ENCODE peak calls at places on chromosomes 7 and 10, in four cellular contexts. One of them, this sample, is unnamed.

GRCh38 chr7:21572914-21573313 is 30.1 kb downstream of the DNAH11 start:
- DNase-seq in GM23338: no peak
- DNase-seq in adipocyte: no peak
- DNase-seq in HT-29: no peak
- DNase-seq in this sample: no peak

GRCh38 chr7:91503934-91504575 is 239.8 kb downstream of the FZD1 start:
- DNase-seq in GM23338: no peak
- DNase-seq in adipocyte: no peak
- DNase-seq in HT-29: no peak
- DNase-seq in this sample: no peak

GRCh38 chr10:24920907-24921881 is 31.2 kb downstream of the PRTFDC1 start:
- DNase-seq in GM23338: peak; percentile 25
- DNase-seq in adipocyte: peak; percentile 91
- DNase-seq in HT-29: no peak
- DNase-seq in this sample: peak; percentile 44

GRCh38 chr10:127013251-127013656 is 108.0 kb downstream of the DOCK1 start:
- DNase-seq in GM23338: no peak
- DNase-seq in adipocyte: no peak
- DNase-seq in HT-29: peak; percentile 16
- DNase-seq in this sample: no peak

GRCh38 chr10:16835223-16835622 is 18.0 kb upstream of the RSU1 start:
- DNase-seq in GM23338: no peak
- DNase-seq in adipocyte: no peak
- DNase-seq in HT-29: no peak
- DNase-seq in this sample: no peak

GRCh38 chr7:2870471-2870941 is 26.4 kb upstream of the GNA12 start:
- DNase-seq in GM23338: peak; percentile 59
- DNase-seq in adipocyte: no peak
- DNase-seq in HT-29: peak; percentile 79
- DNase-seq in this sample: no peak

GRCh38 chr7:111486472-111487142 is 75.7 kb downstream of the IMMP2L start:
- DNase-seq in GM23338: peak; percentile 62
- DNase-seq in adipocyte: peak; percentile 88
- DNase-seq in HT-29: peak; percentile 80
- DNase-seq in this sample: no peak

GRCh38 chr7:38506756-38507155 is 124.4 kb downstream of the AMPH start:
- DNase-seq in GM23338: no peak
- DNase-seq in adipocyte: peak; percentile 70
- DNase-seq in HT-29: no peak
- DNase-seq in this sample: no peak

GRCh38 chr7:24722386-24723177 is 34.7 kb downstream of the GSDME start:
- DNase-seq in GM23338: peak; percentile 66
- DNase-seq in adipocyte: peak; percentile 51
- DNase-seq in HT-29: peak; percentile 46
- DNase-seq in this sample: no peak

GRCh38 chr10:50740351-50740688 is 584 bp downstream of the ASAH2B start:
- DNase-seq in GM23338: no peak
- DNase-seq in adipocyte: peak; percentile 75
- DNase-seq in HT-29: no peak
- DNase-seq in this sample: no peak